ENCODE peak calls at places on chromosomes 16 and 17, in five cellular contexts. B is transverse colon, R is mammary epithelial cell, E is fibroblast of the aortic adventitia, V is neural progenitor cell. C is an unnamed sample.

GRCh38 chr17:6948562-6948961 is 47.3 kb upstream of the ALOX12 start:
- DNase-seq in R (no peak), V (no peak), E (no peak), B (no peak), C (no peak)

GRCh38 chr16:50496990-50497389 is 51.2 kb upstream of the NKD1 start:
- DNase-seq in V (no peak), E (no peak), R (peak; percentile 31), B (no peak), C (peak; percentile 5)

GRCh38 chr16:69924777-69925191 is 26.4 kb upstream of the CLEC18A start:
- DNase-seq in V (no peak), R (peak; percentile 74), E (peak; percentile 93), B (no peak), C (peak; percentile 80)

GRCh38 chr16:21300309-21301167 is 22.4 kb upstream of the CRYM start:
- DNase-seq in V (peak; percentile 94), B (peak; percentile 97), E (peak; percentile 100), R (peak; percentile 100), C (peak; percentile 100)

GRCh38 chr16:70432800-70433455 is 6.0 kb downstream of the ST3GAL2 start:
- DNase-seq in B (peak; percentile 51), E (peak; percentile 39), R (no peak), V (no peak), C (no peak)

GRCh38 chr17:49565948-49566491 is 9.7 kb upstream of the NXPH3 start:
- DNase-seq in R (peak; percentile 38), B (peak; percentile 70), V (no peak), E (peak; percentile 47), C (no peak)

GRCh38 chr17:4558311-4558972 is 1.9 kb downstream of the GGT6 start:
- DNase-seq in R (no peak), V (no peak), B (no peak), E (no peak), C (no peak)

GRCh38 chr16:81790772-81791171 is 11.7 kb downstream of the PLCG2 start:
- DNase-seq in V (no peak), E (no peak), B (no peak), R (no peak), C (no peak)

GRCh38 chr16:58459344-58460218 is 40.4 kb upstream of the NDRG4 start:
- DNase-seq in R (peak; percentile 93), E (peak; percentile 80), B (no peak), V (no peak), C (peak; percentile 56)

GRCh38 chr17:27269201-27269600 is 24.7 kb upstream of the WSB1 start:
- DNase-seq in V (no peak), R (no peak), B (no peak), E (no peak), C (no peak)

GRCh38 chr17:49110504-49110903 is 22.1 kb upstream of the B4GALNT2 start:
- DNase-seq in E (no peak), V (no peak), R (peak; percentile 99), B (no peak), C (no peak)

GRCh38 chr16:50338371-50339231 is 30.2 kb downstream of the BRD7 start:
- DNase-seq in B (no peak), R (no peak), V (no peak), E (peak; percentile 10), C (no peak)

GRCh38 chr17:82287013-82287848 is 13.7 kb upstream of the CSNK1D start:
- DNase-seq in R (no peak), V (no peak), E (no peak), B (peak; percentile 52), C (no peak)

GRCh38 chr16:12208341-12209035 is 232.0 kb downstream of the SNX29 start:
- DNase-seq in V (no peak), R (peak; percentile 16), E (peak; percentile 18), B (no peak), C (no peak)

GRCh38 chr17:13568746-13569739 is 32.7 kb downstream of the HS3ST3A1 start:
- DNase-seq in B (no peak), R (no peak), E (peak; percentile 55), V (no peak), C (peak; percentile 31)

GRCh38 chr17:67055041-67055443 is 10.7 kb downstream of the CACNG1 start:
- DNase-seq in B (no peak), R (no peak), E (no peak), V (no peak), C (no peak)

GRCh38 chr17:15490634-15491261 is 23.3 kb upstream of the CDRT4 start:
- DNase-seq in R (no peak), E (peak; percentile 81), B (peak; percentile 74), V (peak; percentile 59), C (peak; percentile 73)

GRCh38 chr17:27502526-27503324 is 46.5 kb downstream of the KSR1 start:
- DNase-seq in R (no peak), E (peak; percentile 93), V (no peak), B (no peak), C (peak; percentile 78)

GRCh38 chr16:7545251-7545650 is 212.6 kb downstream of the RBFOX1 start:
- DNase-seq in V (peak; percentile 28), B (no peak), E (no peak), R (no peak), C (no peak)

DNA sequence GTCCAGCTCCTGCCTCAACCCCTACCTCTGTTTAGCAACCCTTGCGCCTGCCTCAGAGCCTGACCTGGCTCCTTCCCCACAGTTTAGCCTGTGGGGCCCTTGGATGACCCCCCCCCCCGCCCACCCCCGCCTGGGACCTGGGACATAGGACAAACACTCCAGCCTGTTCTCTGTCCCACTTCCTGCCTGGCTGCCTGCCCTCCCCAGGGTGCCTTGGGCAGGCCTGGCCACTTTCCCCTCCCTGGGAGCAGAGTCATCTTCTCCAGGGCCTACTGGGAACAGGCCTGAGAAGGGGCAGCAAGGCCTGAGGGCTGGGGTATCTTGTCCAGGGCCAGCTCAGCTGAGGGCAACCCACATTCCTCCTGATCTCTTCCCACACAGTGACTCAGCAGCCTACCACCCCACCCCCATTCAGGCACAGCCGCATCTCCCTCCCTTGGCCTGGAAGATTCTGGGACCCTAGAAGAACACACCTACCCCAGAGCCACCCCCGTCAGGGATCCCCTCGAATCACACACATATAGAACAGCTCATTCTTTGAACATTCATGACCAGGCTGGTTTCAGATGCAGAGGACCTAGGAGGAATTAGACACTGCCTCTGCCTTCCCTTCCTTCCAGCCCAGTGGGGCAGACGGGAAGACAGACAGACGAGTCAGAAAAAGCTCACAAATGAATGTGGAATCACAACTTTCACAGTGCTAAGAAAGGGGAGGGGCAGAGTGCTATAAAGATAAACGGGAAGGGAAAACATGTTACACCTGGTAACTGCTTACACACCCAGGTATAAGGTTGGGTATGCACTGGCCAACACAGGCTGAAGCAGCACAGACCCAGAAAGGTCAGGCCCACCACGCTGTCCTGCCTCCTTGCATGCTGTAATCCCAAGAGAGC is 6.0 kb downstream of the FHOD1 start:
- DNase-seq in R (peak; percentile 78), E (peak; percentile 70), B (peak; percentile 77), V (no peak), C (peak; percentile 79)
- H3K4me3 ChIP-seq in R (no peak overlapping the region), E (no peak overlapping the region), B (no peak overlapping the region), V (no peak overlapping the region), C (no peak overlapping the region)

DNA sequence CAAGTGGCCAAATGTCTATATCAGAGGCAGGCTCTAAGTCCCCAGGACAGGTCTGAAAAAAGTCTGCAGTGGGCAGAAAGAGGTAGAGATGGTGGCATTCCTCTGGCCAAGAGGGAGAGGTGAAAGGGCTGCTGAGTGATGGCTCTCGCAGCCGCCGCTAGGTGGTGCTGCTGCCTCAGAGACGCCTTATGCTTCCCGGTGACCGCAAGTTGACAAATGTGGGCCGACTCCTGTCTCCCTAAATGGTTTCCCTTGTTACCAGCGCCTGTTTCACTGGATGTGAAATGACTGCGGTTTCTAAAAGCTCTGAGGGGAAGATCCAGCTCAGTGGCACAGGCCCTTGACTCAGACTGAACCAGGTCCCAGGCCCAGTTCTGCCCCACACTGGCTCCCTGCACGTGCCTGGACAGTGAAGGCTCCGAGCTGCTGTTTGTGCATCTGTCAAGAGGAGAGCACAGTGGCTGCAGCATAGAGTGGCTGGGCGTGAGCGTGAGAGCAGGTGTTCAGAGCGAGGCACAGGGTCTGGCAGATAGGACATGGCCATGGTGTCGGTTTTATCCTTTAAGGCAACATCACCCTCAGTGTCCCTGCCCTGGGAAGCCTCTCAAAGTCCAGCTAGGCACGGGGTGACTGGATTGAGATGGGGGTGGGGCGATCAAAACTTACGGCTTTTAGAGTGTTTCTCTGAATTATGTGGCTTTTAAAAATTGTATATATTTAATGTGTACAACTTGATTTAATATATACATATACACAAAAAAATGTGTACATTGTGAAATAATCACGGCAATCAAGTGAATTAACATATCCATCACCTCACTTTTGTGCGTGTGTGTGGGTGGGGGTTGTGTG is 19.9 kb downstream of the CLEC16A start:
- DNase-seq in B (peak; percentile 86), E (peak; percentile 84), R (peak; percentile 77), V (peak; percentile 90), C (peak; percentile 66)
- TF ChIP-seq CTCF in B (peak; percentile 95), E (peak; percentile 95), R (peak; percentile 96), V (peak; percentile 94), C (peak; percentile 97)

DNA sequence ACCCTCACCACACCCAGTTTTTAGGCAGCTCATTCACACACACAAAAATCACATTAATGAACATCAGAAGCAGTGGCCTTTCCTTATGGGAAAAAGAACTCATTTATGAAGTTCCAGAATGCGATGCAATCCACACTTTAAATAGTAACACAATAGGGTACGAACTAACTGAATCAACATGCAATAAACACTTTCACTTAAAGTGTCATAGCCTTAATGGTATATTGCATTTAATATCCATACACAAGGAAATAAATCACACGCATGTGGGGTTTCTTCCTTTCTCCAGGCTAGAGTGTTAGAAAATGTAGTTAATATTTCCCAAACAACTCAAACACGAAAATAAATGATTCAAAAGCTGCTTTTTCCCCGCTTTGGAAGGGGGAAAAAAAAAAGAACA is 19.7 kb downstream of the ADCY9 start:
- DNase-seq in V (no peak), E (no peak), B (no peak), R (no peak), C (no peak)
- H3K4me3 ChIP-seq in V (no peak overlapping the region), E (no peak overlapping the region), B (no peak overlapping the region), R (no peak overlapping the region), C (no peak overlapping the region)

DNA sequence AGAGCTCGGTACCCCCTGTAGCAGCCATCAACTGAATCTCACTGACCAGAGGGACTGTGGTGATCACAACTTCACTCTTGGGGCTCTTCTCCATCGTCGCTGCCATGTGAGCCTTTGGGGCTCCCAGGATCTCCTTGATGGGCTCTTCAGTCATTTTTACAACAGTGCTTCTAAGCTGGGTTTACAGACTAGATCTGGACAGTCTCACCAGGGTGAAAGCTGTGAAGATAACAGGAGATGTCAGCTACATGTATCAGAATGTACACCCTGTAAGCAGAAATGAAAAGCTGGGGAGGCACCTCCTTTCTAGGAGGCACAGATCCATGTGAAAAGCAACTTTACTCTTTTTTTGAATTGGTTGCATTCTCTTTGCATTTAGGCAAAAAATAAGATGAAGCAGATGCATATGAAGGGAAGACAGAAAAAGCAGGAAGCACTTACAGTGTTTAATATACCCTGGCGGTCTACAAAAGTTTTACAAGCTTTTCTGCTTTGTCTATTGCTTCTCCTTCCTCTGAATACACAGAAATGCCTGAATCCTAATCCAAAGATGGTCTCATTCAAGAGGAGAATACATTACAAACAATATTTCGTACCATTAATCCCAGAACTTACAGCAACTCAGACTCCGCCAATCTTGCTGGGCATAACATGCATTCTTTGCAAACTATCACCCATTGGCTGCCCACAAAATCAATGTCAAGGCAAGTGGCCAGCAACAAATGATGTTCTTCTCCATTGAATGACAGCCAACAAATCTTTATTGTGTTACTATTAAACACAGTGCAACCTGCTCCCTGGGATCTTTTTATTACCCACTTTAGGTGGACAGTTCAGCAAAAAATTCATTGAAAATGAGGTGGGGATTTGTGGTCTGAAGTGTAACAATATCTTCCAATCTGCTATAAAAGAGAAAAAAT is 1.5 kb downstream of the TMEM100 start:
- DNase-seq in B (no peak), E (no peak), V (no peak), R (no peak), C (no peak)
- TF ChIP-seq CTCF in B (no peak), E (no peak), V (no peak), R (no peak), C (no peak)

C was measured in brain microvascular endothelial cell.